ENCODE peak calls at places on chromosomes 13 and 19, in four cellular contexts. One of them, this sample, is unnamed.

GRCh38 chr13:110097013-110097412 is 209.9 kb downstream of the COL4A1 start:
- DNase-seq in SK-N-SH: no peak
- DNase-seq in HepG2: no peak
- DNase-seq in GM12878: no peak
- DNase-seq in this sample: no peak

GRCh38 chr19:33064117-33064777 is 441 bp downstream of the RHPN2 start:
- DNase-seq in SK-N-SH: peak; percentile 84
- DNase-seq in GM12878: no peak
- DNase-seq in HepG2: no peak
- DNase-seq in this sample: peak; percentile 43

GRCh38 chr13:30148171-30148754 is 159.1 kb downstream of the KATNAL1 start:
- DNase-seq in HepG2: no peak
- DNase-seq in GM12878: no peak
- DNase-seq in SK-N-SH: no peak
- DNase-seq in this sample: no peak

GRCh38 chr19:40612831-40613668 is 11.9 kb downstream of the LTBP4 start:
- DNase-seq in SK-N-SH: peak; percentile 71
- DNase-seq in GM12878: no peak
- DNase-seq in HepG2: no peak
- DNase-seq in this sample: peak; percentile 89

GRCh38 chr13:39876258-39876657 is 220.8 kb downstream of the COG6 start:
- DNase-seq in SK-N-SH: no peak
- DNase-seq in GM12878: no peak
- DNase-seq in HepG2: no peak
- DNase-seq in this sample: no peak

GRCh38 chr13:90640976-90641375 is 706.5 kb upstream of the MIR17HG start:
- DNase-seq in HepG2: no peak
- DNase-seq in SK-N-SH: no peak
- DNase-seq in GM12878: no peak
- DNase-seq in this sample: no peak

GRCh38 chr13:100138859-100139491 is 50.1 kb downstream of the PCCA start:
- DNase-seq in SK-N-SH: no peak
- DNase-seq in HepG2: no peak
- DNase-seq in GM12878: no peak
- DNase-seq in this sample: no peak

GRCh38 chr19:55113570-55114039 is 3.8 kb downstream of the PPP1R12C start:
- DNase-seq in SK-N-SH: peak; percentile 70
- DNase-seq in GM12878: no peak
- DNase-seq in HepG2: peak; percentile 38
- DNase-seq in this sample: peak; percentile 53

GRCh38 chr13:111489301-111489700 is 168.9 kb downstream of the TEX29 start:
- DNase-seq in HepG2: no peak
- DNase-seq in SK-N-SH: no peak
- DNase-seq in GM12878: no peak
- DNase-seq in this sample: no peak

GRCh38 chr19:4343056-4343844 is at the start of gene MPND:
- DNase-seq in GM12878: peak; percentile 50
- DNase-seq in SK-N-SH: peak; percentile 94
- DNase-seq in HepG2: peak; percentile 72
- DNase-seq in this sample: peak; percentile 85

GRCh38 chr19:45142728-45143115 is 18.1 kb downstream of the NKPD1 start:
- DNase-seq in HepG2: no peak
- DNase-seq in SK-N-SH: no peak
- DNase-seq in GM12878: no peak
- DNase-seq in this sample: no peak

GRCh38 chr13:27403252-27403678 is 21.2 kb upstream of the GTF3A start:
- DNase-seq in HepG2: no peak
- DNase-seq in SK-N-SH: no peak
- DNase-seq in GM12878: no peak
- DNase-seq in this sample: no peak

GRCh38 chr13:33285420-33286124 is at the start of gene STARD13:
- DNase-seq in HepG2: peak; percentile 92
- DNase-seq in GM12878: peak; percentile 16
- DNase-seq in SK-N-SH: peak; percentile 51
- DNase-seq in this sample: peak; percentile 28

GRCh38 chr19:48878219-48879024 is 6.2 kb downstream of the PPP1R15A start:
- DNase-seq in GM12878: no peak
- DNase-seq in HepG2: no peak
- DNase-seq in SK-N-SH: no peak
- DNase-seq in this sample: peak; percentile 60
- TF ChIP-seq NFIC in GM12878: no peak
- TF ChIP-seq NFIC in HepG2: no peak
- TF ChIP-seq NFIC in SK-N-SH: no peak
- TF ChIP-seq NFIC in this sample: peak; percentile 96

DNA sequence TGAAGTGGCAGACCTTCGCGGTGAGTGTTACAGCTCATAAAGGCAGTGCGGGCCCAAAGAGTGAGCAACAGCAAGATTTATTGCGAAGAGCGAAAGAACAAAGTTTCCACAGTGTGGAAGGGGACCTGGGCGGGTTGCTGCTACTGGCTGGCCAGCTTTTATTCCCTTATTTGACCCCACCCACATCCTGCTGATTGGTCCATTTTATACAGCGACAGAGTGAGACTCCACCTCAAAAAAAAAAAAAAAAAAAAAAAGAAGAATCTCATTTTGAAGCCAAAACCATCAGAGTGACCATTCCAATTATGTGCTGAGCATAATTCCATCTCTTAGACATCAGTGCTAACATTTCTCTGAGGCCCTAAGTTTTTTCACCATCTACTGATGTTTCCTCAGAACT is 1.9 kb upstream of the ZNF552 start:
- DNase-seq in GM12878: no peak
- DNase-seq in HepG2: no peak
- DNase-seq in SK-N-SH: no peak
- DNase-seq in this sample: no peak
- TF ChIP-seq NFIC in GM12878: no peak
- TF ChIP-seq NFIC in HepG2: no peak
- TF ChIP-seq NFIC in SK-N-SH: no peak
- TF ChIP-seq NFIC in this sample: no peak

GRCh38 chr19:7790416-7790815 is 27.4 kb downstream of the CLEC4M start:
- DNase-seq in GM12878: no peak
- DNase-seq in HepG2: no peak
- DNase-seq in SK-N-SH: no peak
- DNase-seq in this sample: no peak

GRCh38 chr19:7792286-7792685 is 29.2 kb downstream of the CLEC4M start:
- DNase-seq in HepG2: no peak
- DNase-seq in SK-N-SH: no peak
- DNase-seq in GM12878: no peak
- DNase-seq in this sample: no peak

GRCh38 chr19:7793493-7793892 is 30.4 kb downstream of the CLEC4M start:
- DNase-seq in SK-N-SH: no peak
- DNase-seq in HepG2: no peak
- DNase-seq in GM12878: no peak
- DNase-seq in this sample: no peak

GRCh38 chr19:7799640-7800355 is 30.2 kb upstream of the EVI5L start:
- DNase-seq in SK-N-SH: peak; percentile 73
- DNase-seq in GM12878: no peak
- DNase-seq in HepG2: peak; percentile 60
- DNase-seq in this sample: peak; percentile 60

DNA sequence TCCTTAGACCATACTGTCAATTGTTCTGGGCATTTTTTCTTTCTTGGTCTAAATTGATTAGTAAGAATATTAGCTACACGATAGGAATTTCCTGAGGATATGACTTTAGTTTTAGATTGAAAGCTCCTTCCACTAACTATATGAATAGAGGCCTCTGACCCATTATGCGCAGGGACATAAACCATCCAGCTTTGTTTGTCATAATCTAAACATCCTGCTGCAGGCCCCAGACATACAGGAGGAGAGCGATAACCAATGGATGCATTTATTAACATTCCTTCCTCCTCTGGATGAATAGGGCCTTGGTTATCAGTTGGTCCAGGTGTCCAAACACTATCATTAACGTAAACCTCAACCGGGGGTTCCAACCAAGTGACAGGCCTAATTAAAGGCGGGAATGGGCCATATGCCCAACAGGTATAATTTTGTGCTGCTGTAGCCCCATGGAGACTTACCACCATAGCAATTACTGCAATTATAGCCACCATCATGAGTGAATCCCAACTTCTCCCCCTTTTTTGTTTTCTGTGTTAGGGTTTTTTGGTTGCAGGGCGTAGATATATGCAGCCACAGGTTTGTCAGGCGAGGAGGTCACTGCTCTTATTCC is 32.6 kb downstream of the CLEC4M start:
- DNase-seq in GM12878: no peak
- DNase-seq in HepG2: no peak
- DNase-seq in SK-N-SH: no peak
- DNase-seq in this sample: peak; percentile 34
- TF ChIP-seq NFIC in GM12878: no peak
- TF ChIP-seq NFIC in HepG2: no peak
- TF ChIP-seq NFIC in SK-N-SH: no peak
- TF ChIP-seq NFIC in this sample: peak; percentile 57

GRCh38 chr13:50361282-50361681 is 346.0 kb downstream of the KCNRG start:
- DNase-seq in HepG2: no peak
- DNase-seq in SK-N-SH: no peak
- DNase-seq in GM12878: no peak
- DNase-seq in this sample: no peak

GRCh38 chr13:50358715-50359367 is 343.6 kb downstream of the KCNRG start:
- DNase-seq in GM12878: no peak
- DNase-seq in HepG2: no peak
- DNase-seq in SK-N-SH: no peak
- DNase-seq in this sample: no peak

GRCh38 chr13:50358221-50358620 is 343.0 kb downstream of the KCNRG start:
- DNase-seq in GM12878: no peak
- DNase-seq in HepG2: no peak
- DNase-seq in SK-N-SH: peak; percentile 8
- DNase-seq in this sample: no peak

GRCh38 chr13:50359779-50360178 is 344.5 kb downstream of the KCNRG start:
- DNase-seq in SK-N-SH: no peak
- DNase-seq in GM12878: no peak
- DNase-seq in HepG2: no peak
- DNase-seq in this sample: no peak

DNA sequence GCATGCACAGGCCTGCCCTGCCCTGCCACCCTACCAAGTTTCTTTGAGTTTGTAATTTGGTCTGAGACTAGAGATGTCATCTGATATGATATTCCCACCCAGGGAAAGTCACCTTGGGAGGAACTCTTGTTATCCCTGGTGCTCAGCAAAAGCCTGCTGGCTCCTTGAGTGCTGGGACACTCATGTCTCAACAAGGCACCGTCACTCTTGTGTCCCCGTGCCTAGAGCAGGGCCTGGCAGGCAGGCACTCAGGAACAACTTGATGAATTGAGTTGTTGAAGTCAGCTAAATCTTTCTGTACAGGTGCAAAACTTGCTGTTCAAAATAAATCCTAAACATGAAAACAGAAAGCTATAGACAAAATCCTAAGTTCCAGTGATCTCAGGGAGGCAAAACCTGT is 345.4 kb downstream of the KCNRG start:
- DNase-seq in GM12878: no peak
- DNase-seq in HepG2: no peak
- DNase-seq in SK-N-SH: no peak
- DNase-seq in this sample: no peak
- TF ChIP-seq NFIC in GM12878: no peak
- TF ChIP-seq NFIC in HepG2: no peak
- TF ChIP-seq NFIC in SK-N-SH: no peak
- TF ChIP-seq NFIC in this sample: no peak

GRCh38 chr13:46495066-46495465 is 57.9 kb upstream of the LRCH1 start:
- DNase-seq in SK-N-SH: no peak
- DNase-seq in HepG2: no peak
- DNase-seq in GM12878: no peak
- DNase-seq in this sample: no peak

GRCh38 chr13:46490129-46490528 is 62.8 kb upstream of the LRCH1 start:
- DNase-seq in SK-N-SH: peak; percentile 30
- DNase-seq in HepG2: no peak
- DNase-seq in GM12878: no peak
- DNase-seq in this sample: no peak

GRCh38 chr13:46491641-46492040 is 61.3 kb upstream of the LRCH1 start:
- DNase-seq in SK-N-SH: no peak
- DNase-seq in GM12878: no peak
- DNase-seq in HepG2: no peak
- DNase-seq in this sample: no peak

GRCh38 chr13:46495647-46496046 is 57.3 kb upstream of the LRCH1 start:
- DNase-seq in HepG2: no peak
- DNase-seq in GM12878: no peak
- DNase-seq in SK-N-SH: no peak
- DNase-seq in this sample: no peak

DNA sequence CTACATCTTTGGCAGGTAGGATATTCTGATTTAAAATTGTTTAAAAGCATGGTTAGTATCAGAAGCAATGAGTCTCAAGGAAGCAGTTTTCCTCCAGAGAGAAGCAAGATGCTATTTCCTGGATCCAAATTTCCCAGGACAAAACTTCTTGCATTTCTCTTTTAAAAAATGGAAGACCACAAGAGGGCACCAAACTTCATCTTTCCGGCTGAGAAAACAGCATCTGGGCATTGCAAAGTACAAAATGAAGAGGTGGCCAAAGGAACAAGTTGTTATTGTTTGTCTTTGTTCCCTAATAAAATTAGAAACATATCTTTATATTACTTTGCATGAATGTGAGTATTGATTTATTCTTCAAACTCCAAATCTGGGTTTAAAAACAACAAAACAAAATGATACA is 60.0 kb upstream of the LRCH1 start:
- DNase-seq in HepG2: peak; percentile 22
- DNase-seq in GM12878: no peak
- DNase-seq in SK-N-SH: peak; percentile 46
- DNase-seq in this sample: peak; percentile 16
- TF ChIP-seq NFIC in HepG2: no peak
- TF ChIP-seq NFIC in GM12878: no peak
- TF ChIP-seq NFIC in SK-N-SH: no peak
- TF ChIP-seq NFIC in this sample: no peak

DNA sequence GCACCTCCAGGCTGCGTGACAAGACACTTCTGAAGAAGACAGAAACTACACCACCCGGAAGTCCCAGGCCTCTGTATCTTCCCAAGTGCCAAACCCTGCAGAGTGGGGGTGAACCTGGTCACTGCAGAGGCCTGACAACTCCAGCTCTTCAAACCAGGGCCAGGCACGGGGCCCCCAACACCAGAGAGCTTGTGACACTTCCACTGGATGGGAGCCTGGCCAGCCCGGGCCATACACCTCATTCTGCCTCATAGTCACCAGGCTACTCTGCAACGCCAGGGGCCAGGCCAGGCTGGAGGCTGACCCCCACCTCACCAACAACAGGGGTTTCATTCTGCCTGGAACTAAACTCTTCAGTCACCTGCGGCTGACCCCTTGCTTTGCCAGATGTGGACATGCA is 23.1 kb downstream of the TUBA3C start:
- DNase-seq in SK-N-SH: no peak
- DNase-seq in GM12878: no peak
- DNase-seq in HepG2: no peak
- DNase-seq in this sample: no peak
- TF ChIP-seq NFIC in SK-N-SH: no peak
- TF ChIP-seq NFIC in GM12878: no peak
- TF ChIP-seq NFIC in HepG2: no peak
- TF ChIP-seq NFIC in this sample: no peak

This sample was measured in K562.